ENCODE peak calls at places on chromosomes 5 and 9, in ten cellular contexts. O is NCI-H2107, L is D341Med, Y is posterior vena cava, F is NCI-H2081, P is SIG-M5, A is RKO, K is lower leg skin, R is EH, B is CMK. D is an unnamed sample.

GRCh38 chr5:78518365-78519197 is 130.0 kb downstream of the LHFPL2 start:
- DNase-seq in O (no peak), L (no peak), Y (no peak), F (no peak), P (no peak), A (peak), K (no peak), R (peak), B (no peak), D (no peak)

GRCh38 chr9:4117835-4118610 is 181.8 kb downstream of the GLIS3 start:
- DNase-seq in O (no peak), L (peak), Y (peak), F (no peak), P (no peak), A (no peak), K (no peak), R (no peak), B (no peak), D (no peak)

GRCh38 chr9:29208670-29209069 is 1635.4 kb upstream of the C9orf72 start:
- DNase-seq in O (no peak), L (no peak), Y (no peak), F (peak), P (no peak), A (peak), K (no peak), R (no peak), B (no peak), D (peak)

GRCh38 chr5:33679791-33680190 is 212.0 kb downstream of the ADAMTS12 start:
- DNase-seq in O (no peak), L (no peak), Y (no peak), F (no peak), P (no peak), A (peak), K (no peak), R (peak), B (no peak), D (no peak)

GRCh38 chr9:33447404-33448158 is at the start of gene AQP3:
- DNase-seq in O (peak), L (peak), Y (peak), F (peak), P (no peak), A (peak), K (peak), R (peak), B (no peak), D (peak)

GRCh38 chr5:136011427-136012001 is 17.3 kb upstream of the TGFBI start:
- DNase-seq in O (no peak), L (no peak), Y (no peak), F (no peak), P (no peak), A (no peak), K (no peak), R (peak), B (no peak), D (no peak)

GRCh38 chr5:181133610-181134231 is 2.8 kb upstream of the OR2V1 start:
- DNase-seq in O (no peak), L (no peak), Y (peak), F (no peak), P (no peak), A (peak), K (peak), R (peak), B (peak), D (no peak)

GRCh38 chr5:1730487-1730847 is 69.2 kb downstream of the MRPL36 start:
- DNase-seq in O (no peak), L (peak), Y (no peak), F (no peak), P (no peak), A (no peak), K (peak), R (no peak), B (no peak), D (no peak)

GRCh38 chr9:103649086-103649485 is 445.0 kb upstream of the SMC2 start:
- DNase-seq in O (no peak), L (no peak), Y (no peak), F (no peak), P (no peak), A (no peak), K (no peak), R (no peak), B (no peak), D (peak)

GRCh38 chr5:39896706-39897105 is 471.9 kb upstream of the DAB2 start:
- DNase-seq in O (no peak), L (no peak), Y (no peak), F (no peak), P (no peak), A (no peak), K (no peak), R (no peak), B (no peak), D (no peak)

GRCh38 chr5:162274684-162275083 is 207.1 kb downstream of the GABRG2 start:
- DNase-seq in O (no peak), L (peak), Y (no peak), F (no peak), P (no peak), A (no peak), K (no peak), R (no peak), B (no peak), D (no peak)

GRCh38 chr5:133365738-133366137 is 246.6 kb downstream of the FSTL4 start:
- DNase-seq in O (no peak), L (no peak), Y (no peak), F (no peak), P (no peak), A (no peak), K (no peak), R (no peak), B (no peak), D (no peak)

GRCh38 chr5:172004824-172005237 is 1.6 kb downstream of the FBXW11 start:
- DNase-seq in O (no peak), L (no peak), Y (no peak), F (no peak), P (no peak), A (peak), K (no peak), R (peak), B (no peak), D (no peak)

GRCh38 chr5:122182491-122182921 is 53.2 kb downstream of the ZNF474 start:
- DNase-seq in O (no peak), L (peak), Y (peak), F (no peak), P (no peak), A (peak), K (peak), R (peak), B (no peak), D (no peak)

GRCh38 chr9:125462766-125463384 is 201.2 kb downstream of the GAPVD1 start:
- DNase-seq in O (no peak), L (no peak), Y (no peak), F (no peak), P (no peak), A (no peak), K (no peak), R (no peak), B (no peak), D (no peak)

GRCh38 chr5:170173227-170173626 is 59.6 kb upstream of the C5orf58 start:
- DNase-seq in O (no peak), L (no peak), Y (no peak), F (no peak), P (no peak), A (no peak), K (no peak), R (peak), B (no peak), D (no peak)

GRCh38 chr5:78719504-78720233 is 71.1 kb upstream of the LHFPL2 start:
- DNase-seq in O (no peak), L (no peak), Y (no peak), F (no peak), P (no peak), A (no peak), K (no peak), R (no peak), B (no peak), D (no peak)

GRCh38 chr9:20989923-20990341 is 41.5 kb downstream of the HACD4 start:
- DNase-seq in O (no peak), L (no peak), Y (peak), F (no peak), P (no peak), A (no peak), K (peak), R (no peak), B (no peak), D (no peak)

GRCh38 chr5:6712136-6712581 is 1.1 kb upstream of the TENT4A start:
- DNase-seq in O (no peak), L (peak), Y (peak), F (peak), P (no peak), A (peak), K (no peak), R (peak), B (no peak), D (peak)

GRCh38 chr5:176560364-176560763 is 11.2 kb downstream of the CDHR2 start:
- DNase-seq in O (no peak), L (no peak), Y (no peak), F (no peak), P (no peak), A (no peak), K (no peak), R (no peak), B (no peak), D (no peak)

GRCh38 chr5:14960120-14960462 is 88.5 kb upstream of the ANKH start:
- DNase-seq in O (no peak), L (no peak), Y (no peak), F (no peak), P (no peak), A (no peak), K (no peak), R (no peak), B (no peak), D (no peak)

GRCh38 chr9:36037580-36038169 is 962 bp downstream of the RECK start:
- DNase-seq in O (no peak), L (peak), Y (no peak), F (no peak), P (no peak), A (no peak), K (no peak), R (peak), B (no peak), D (no peak)

GRCh38 chr9:112485574-112485973 is 1.1 kb upstream of the KIAA1958 start:
- DNase-seq in O (no peak), L (no peak), Y (no peak), F (no peak), P (no peak), A (no peak), K (no peak), R (no peak), B (no peak), D (no peak)

GRCh38 chr5:1668141-1668721 is 131.4 kb downstream of the MRPL36 start:
- DNase-seq in O (no peak), L (no peak), Y (peak), F (no peak), P (no peak), A (no peak), K (peak), R (no peak), B (no peak), D (peak)

GRCh38 chr5:89047591-89047990 is 164.6 kb upstream of the MEF2C start:
- DNase-seq in O (no peak), L (no peak), Y (no peak), F (no peak), P (no peak), A (no peak), K (no peak), R (no peak), B (no peak), D (no peak)

GRCh38 chr9:81574399-81574798 is 114.9 kb downstream of the TLE1 start:
- DNase-seq in O (no peak), L (no peak), Y (no peak), F (no peak), P (no peak), A (no peak), K (no peak), R (peak), B (no peak), D (no peak)

GRCh38 chr5:173853370-173854131 is 34.6 kb upstream of the CPEB4 start:
- DNase-seq in O (no peak), L (no peak), Y (no peak), F (no peak), P (no peak), A (no peak), K (no peak), R (peak), B (no peak), D (no peak)

GRCh38 chr9:11199335-11199734 is 586.5 kb upstream of the PTPRD start:
- DNase-seq in O (no peak), L (no peak), Y (no peak), F (no peak), P (no peak), A (no peak), K (no peak), R (no peak), B (no peak), D (no peak)

GRCh38 chr9:78898239-78898638 is 601.3 kb downstream of the PSAT1 start:
- DNase-seq in O (no peak), L (no peak), Y (no peak), F (no peak), P (no peak), A (no peak), K (no peak), R (peak), B (no peak), D (no peak)

GRCh38 chr9:14314424-14314928 is 535 bp upstream of the NFIB start:
- DNase-seq in O (no peak), L (peak), Y (peak), F (peak), P (no peak), A (peak), K (peak), R (peak), B (no peak), D (peak)

GRCh38 chr9:76912631-76913275 is 6.8 kb upstream of the PRUNE2 start:
- DNase-seq in O (no peak), L (no peak), Y (no peak), F (no peak), P (peak), A (peak), K (no peak), R (peak), B (no peak), D (no peak)